ENCODE peak calls at places on chromosomes 13 and 19, in nine cellular contexts. I is fibroblast of the aortic adventitia, G is adrenal gland, Q is B cell, R is glutamatergic neuron, M is PC-9, V is GM20000, B is left ventricle myocardium inferior, P is neural progenitor cell. Y is an unnamed sample.

GRCh38 chr19:19776206-19777008 is 43.5 kb upstream of the ZNF14 start:
- DNase-seq in I (peak; percentile 99), G (peak; percentile 98), P (peak; percentile 99), B (peak; percentile 97), V (peak; percentile 91), M (peak; percentile 97), R (peak; percentile 98), Q (peak; percentile 84), Y (peak; percentile 96)

GRCh38 chr19:53980553-53981407 is 10.7 kb upstream of the CACNG6 start:
- DNase-seq in Q (no peak), I (peak; percentile 96), B (no peak), P (peak; percentile 78), M (peak; percentile 60), R (peak; percentile 59), V (no peak), G (no peak), Y (peak; percentile 50)

GRCh38 chr13:30726192-30726591 is 9.2 kb upstream of the ALOX5AP start:
- DNase-seq in R (no peak), I (no peak), B (no peak), V (no peak), Q (no peak), G (no peak), P (no peak), M (peak; percentile 34), Y (no peak)

GRCh38 chr13:29810145-29810742 is 40.2 kb downstream of the UBL3 start:
- DNase-seq in R (no peak), V (no peak), I (peak; percentile 51), B (no peak), M (no peak), G (no peak), Q (no peak), P (no peak), Y (no peak)

GRCh38 chr19:4897146-4897545 is 5.5 kb downstream of the ARRDC5 start:
- DNase-seq in M (no peak), B (no peak), Q (no peak), R (no peak), V (no peak), I (no peak), P (no peak), G (no peak), Y (no peak)

GRCh38 chr19:43928820-43929219 is 6.3 kb downstream of the ZNF45 start:
- DNase-seq in V (no peak), G (no peak), I (no peak), P (no peak), M (no peak), R (no peak), B (no peak), Q (no peak), Y (no peak)

GRCh38 chr13:36298535-36299068 is 988 bp upstream of the CCDC169 start:
- DNase-seq in Q (no peak), R (no peak), I (no peak), P (peak; percentile 90), V (no peak), G (no peak), M (peak; percentile 38), B (no peak), Y (no peak)

GRCh38 chr19:12788025-12788681 is 3.1 kb upstream of the JUNB start:
- DNase-seq in G (no peak), B (no peak), M (peak; percentile 19), P (no peak), Q (no peak), V (no peak), I (peak; percentile 52), R (no peak), Y (no peak)

GRCh38 chr19:11736696-11737095 is 2.0 kb downstream of the ZNF823 start:
- DNase-seq in P (no peak), V (peak; percentile 47), R (peak; percentile 15), Q (peak; percentile 33), M (peak; percentile 42), I (peak; percentile 56), G (peak; percentile 34), B (peak; percentile 26), Y (no peak)

GRCh38 chr19:44111910-44112463 is 1.2 kb upstream of the ZNF225 start:
- DNase-seq in I (peak; percentile 86), Q (no peak), B (no peak), V (no peak), P (peak; percentile 84), R (peak; percentile 58), M (no peak), G (peak; percentile 23), Y (peak; percentile 54)

GRCh38 chr13:40666905-40667621 is 622 bp upstream of the FOXO1 start:
- DNase-seq in B (peak; percentile 36), P (peak; percentile 84), M (no peak), Q (peak; percentile 78), R (peak; percentile 69), I (no peak), V (no peak), G (peak; percentile 74), Y (peak; percentile 76)

GRCh38 chr13:100511422-100511821 is 77.2 kb downstream of the GGACT start:
- DNase-seq in M (no peak), V (no peak), P (no peak), I (no peak), Q (no peak), R (no peak), B (no peak), G (no peak), Y (no peak)

GRCh38 chr19:39067104-39067503 is 17.1 kb upstream of the ACP7 start:
- DNase-seq in Q (no peak), G (no peak), B (no peak), V (no peak), I (no peak), M (no peak), R (no peak), P (no peak), Y (no peak)

GRCh38 chr19:12380444-12380737 is 14.9 kb upstream of the ZNF442 start:
- DNase-seq in V (no peak), I (no peak), P (no peak), M (no peak), B (no peak), Q (no peak), R (no peak), G (no peak), Y (no peak)

GRCh38 chr19:38697641-38698071 is 46.6 kb downstream of the CAPN12 start:
- DNase-seq in I (no peak), R (no peak), P (no peak), B (no peak), V (no peak), G (no peak), M (no peak), Q (no peak), Y (no peak)

GRCh38 chr13:112722433-112723250 is 32.8 kb downstream of the ATP11A start:
- DNase-seq in Q (no peak), G (peak; percentile 92), V (no peak), B (peak; percentile 55), M (peak; percentile 99), I (peak; percentile 98), R (no peak), P (no peak), Y (no peak)

GRCh38 chr19:41601771-41602170 is 25.1 kb downstream of the CEACAM4 start:
- DNase-seq in B (no peak), V (no peak), P (no peak), R (no peak), I (no peak), G (no peak), Q (no peak), M (no peak), Y (no peak)

GRCh38 chr19:41604831-41605230 is 22.0 kb downstream of the CEACAM4 start:
- DNase-seq in M (no peak), P (no peak), B (no peak), V (no peak), I (no peak), R (no peak), Q (no peak), G (no peak), Y (no peak)

GRCh38 chr19:41606215-41606837 is 20.5 kb downstream of the CEACAM4 start:
- DNase-seq in V (no peak), I (no peak), P (no peak), M (no peak), G (no peak), Q (no peak), B (no peak), R (no peak), Y (no peak)

GRCh38 chr19:41612483-41612882 is 14.4 kb downstream of the CEACAM4 start:
- DNase-seq in B (no peak), V (no peak), P (no peak), G (no peak), Q (no peak), I (no peak), M (no peak), R (no peak), Y (no peak)

DNA sequence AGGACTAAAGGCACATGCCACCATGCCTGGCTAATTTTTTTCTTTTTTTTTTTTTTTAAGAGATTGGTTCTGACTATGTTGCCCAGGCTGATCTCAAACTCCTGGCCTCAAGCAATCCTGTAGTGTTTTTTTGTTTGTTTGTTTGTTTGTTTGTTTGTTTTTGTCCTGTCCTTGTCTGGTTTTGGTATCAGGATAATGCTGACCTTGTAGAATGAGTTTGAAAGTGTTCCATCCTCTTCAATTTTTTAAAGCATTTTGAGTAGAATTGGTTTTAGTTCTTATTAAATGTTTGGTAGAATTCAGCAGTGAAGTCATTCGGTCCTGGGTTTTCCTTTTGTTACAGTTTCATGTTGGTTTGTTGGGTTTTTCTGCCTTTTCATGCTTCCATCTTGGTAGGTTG is 19.2 kb downstream of the CEACAM4 start:
- DNase-seq in B (no peak), V (no peak), Q (no peak), P (no peak), M (no peak), R (no peak), I (no peak), G (no peak), Y (no peak)
- TF ChIP-seq CTCF in B (no peak), V (no peak), Q (no peak), P (no peak), M (no peak), R (no peak), I (no peak), G (no peak), Y (no peak)

GRCh38 chr13:91699863-91700262 is 301.4 kb downstream of the GPC5 start:
- DNase-seq in P (no peak), M (no peak), I (no peak), R (no peak), V (no peak), G (no peak), Q (no peak), B (no peak), Y (no peak)
- TF ChIP-seq CTCF in P (no peak), M (no peak), I (no peak), R (no peak), V (no peak), G (no peak), Q (no peak), B (no peak), Y (no peak)

GRCh38 chr19:1843646-1844394 is 4.5 kb downstream of the REXO1 start:
- DNase-seq in Q (no peak), R (peak; percentile 71), P (peak; percentile 38), G (no peak), V (no peak), B (no peak), I (no peak), M (no peak), Y (no peak)
- TF ChIP-seq CTCF in Q (no peak), R (peak; percentile 34), P (peak; percentile 18), G (no peak), V (no peak), B (peak; percentile 22), I (no peak), M (no peak), Y (peak; percentile 10)

DNA sequence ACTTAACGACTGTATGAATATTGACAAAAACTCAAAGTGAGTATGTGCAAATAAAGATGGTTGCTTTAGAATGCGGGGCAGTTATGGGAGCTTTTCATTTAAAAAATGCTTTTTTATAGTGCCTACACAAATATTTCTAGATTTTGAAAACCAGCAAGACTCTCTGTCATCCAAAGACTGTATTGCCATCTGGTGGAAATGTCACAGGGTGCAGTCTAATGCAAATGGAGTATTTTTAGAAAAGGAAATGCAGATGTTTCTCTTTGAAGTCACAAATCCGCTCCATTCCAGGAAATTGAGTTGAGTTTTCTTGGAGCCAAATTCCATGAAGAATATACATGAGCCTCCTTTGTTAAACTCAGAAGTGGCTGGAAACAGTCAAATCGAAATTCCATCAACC is 2.3 kb upstream of the C1QTNF9B start:
- DNase-seq in B (no peak), Q (peak; percentile 37), R (no peak), I (peak; percentile 76), V (peak; percentile 52), P (peak; percentile 34), M (no peak), G (no peak), Y (peak; percentile 39)
- TF ChIP-seq CTCF in B (peak; percentile 78), Q (peak; percentile 72), R (peak; percentile 62), I (peak; percentile 64), V (peak; percentile 37), P (peak; percentile 68), M (no peak), G (no peak), Y (peak; percentile 55)